ENCODE peak calls at places on chromosome 13, in nine cellular contexts. F is fibroblast of mammary gland, W is neural progenitor cell, A is tibial nerve, K is astrocyte, T is pancreas, B is psoas muscle, X is BE2C, L is fibroblast of lung. P is an unnamed sample.

GRCh38 chr13:108269601-108270328 is at the start of gene TNFSF13B:
- DNase-seq in K (no peak), W (peak), A (no peak), F (peak), L (peak), X (peak), B (peak), T (peak), P (peak)

GRCh38 chr13:40186041-40186440 is 480.4 kb downstream of the FOXO1 start:
- DNase-seq in K (no peak), A (no peak), W (no peak), B (no peak), X (no peak), T (no peak), L (no peak), F (no peak), P (no peak)

GRCh38 chr13:53124568-53125094 is 96.0 kb downstream of the OLFM4 start:
- DNase-seq in F (no peak), K (no peak), W (no peak), X (no peak), B (no peak), T (no peak), A (no peak), L (no peak), P (no peak)

GRCh38 chr13:23979361-23980159 is 82.3 kb upstream of the C1QTNF9B start:
- DNase-seq in K (peak), B (peak), F (peak), A (peak), W (peak), X (peak), L (peak), T (peak), P (peak)

GRCh38 chr13:111272117-111272516 is 48.3 kb upstream of the TEX29 start:
- DNase-seq in F (no peak), L (no peak), W (no peak), K (no peak), T (no peak), A (no peak), X (no peak), B (no peak), P (no peak)

GRCh38 chr13:99307247-99307646 is at the start of gene GPR183:
- DNase-seq in W (no peak), B (no peak), F (no peak), X (no peak), A (no peak), L (no peak), T (no peak), K (no peak), P (peak)

GRCh38 chr13:73440296-73440895 is 381.6 kb downstream of the KLF5 start:
- DNase-seq in L (peak), F (peak), W (peak), A (no peak), K (no peak), B (no peak), T (no peak), X (no peak), P (peak)

GRCh38 chr13:43307921-43308433 is 284.6 kb downstream of the DNAJC15 start:
- DNase-seq in T (peak), A (peak), X (peak), W (no peak), L (peak), F (peak), B (peak), K (peak), P (peak)

GRCh38 chr13:21470785-21471184 is 11.7 kb upstream of the ZDHHC20 start:
- DNase-seq in X (no peak), A (no peak), L (no peak), T (no peak), K (no peak), B (no peak), F (no peak), W (no peak), P (no peak)

GRCh38 chr13:21463424-21463823 is 4.3 kb upstream of the ZDHHC20 start:
- DNase-seq in B (no peak), K (no peak), X (no peak), A (no peak), W (peak), F (no peak), L (no peak), T (no peak), P (no peak)

GRCh38 chr13:21465710-21466160 is 6.6 kb upstream of the ZDHHC20 start:
- DNase-seq in F (no peak), A (no peak), X (no peak), T (no peak), L (no peak), K (no peak), B (no peak), W (peak), P (no peak)

DNA sequence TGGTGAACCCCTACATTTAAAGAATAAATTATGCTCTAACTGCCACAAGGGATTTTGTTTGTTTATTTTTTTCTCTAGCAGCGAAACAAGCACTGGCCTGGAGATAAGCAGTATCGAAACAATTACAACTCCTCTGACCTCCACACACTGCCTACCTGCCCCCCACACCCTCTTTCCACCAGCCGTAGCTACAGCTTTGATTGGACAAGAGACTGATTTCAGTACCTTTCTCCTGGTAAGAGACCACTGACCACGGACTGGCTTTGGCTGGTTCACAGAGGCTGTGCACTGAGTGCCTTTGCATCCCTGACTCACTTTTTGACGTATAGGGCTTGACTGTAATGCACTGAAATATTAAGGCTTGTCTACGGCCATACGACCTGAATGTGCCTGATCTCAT is 7.4 kb upstream of the ZDHHC20 start:
- DNase-seq in X (no peak), A (no peak), T (no peak), F (no peak), K (no peak), B (no peak), W (no peak), L (no peak), P (no peak)
- H3K4me3 ChIP-seq in X (no peak), A (no peak), T (no peak), F (no peak), K (no peak), B (no peak), W (no peak), L (no peak), P (no peak)

GRCh38 chr13:37068962-37069361 is 9.5 kb upstream of the SUPT20H start:
- DNase-seq in L (peak), F (peak), T (no peak), B (no peak), X (no peak), K (no peak), A (no peak), W (no peak), P (no peak)
- TF ChIP-seq CTCF in L (peak), F (peak), T (no peak), B (peak), X (peak), K (peak), A (no peak), W (peak), P (no peak)

DNA sequence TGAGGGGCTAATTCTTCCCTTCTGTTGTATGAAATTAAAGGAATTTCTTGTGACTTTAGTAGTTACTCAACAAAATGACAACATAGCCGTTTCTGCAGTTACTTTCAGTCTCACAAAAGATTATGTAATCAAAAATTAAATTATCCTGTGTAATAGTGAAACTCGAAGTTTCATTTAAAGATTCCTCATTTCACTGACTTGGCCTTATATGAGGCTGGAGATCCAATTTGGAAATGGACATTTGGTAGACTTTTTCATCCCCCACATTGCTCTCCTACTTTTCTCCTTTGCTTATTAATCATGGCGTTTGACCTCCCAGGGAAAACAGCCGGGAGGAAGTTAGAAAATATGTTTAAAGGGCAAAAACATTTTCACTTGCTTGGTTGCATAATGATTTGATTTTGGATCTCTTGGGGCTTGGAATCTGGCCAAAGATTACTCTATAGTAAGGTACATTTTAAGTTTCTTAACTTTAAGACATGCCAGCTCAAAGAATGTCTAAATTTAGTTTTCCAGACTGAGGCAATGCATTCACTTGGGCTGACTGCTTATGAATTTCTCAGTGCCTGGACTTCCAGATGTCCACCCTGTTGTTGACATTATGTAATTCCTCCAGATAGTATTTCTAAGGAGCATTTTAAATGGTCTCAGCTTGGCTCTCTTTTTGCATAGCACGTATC is 1364.9 kb upstream of the MIR17HG start:
- DNase-seq in K (peak), W (no peak), A (no peak), T (no peak), L (peak), X (no peak), F (peak), B (no peak), P (peak)
- H3K4me3 ChIP-seq in K (no peak), W (no peak), A (no peak), T (no peak), L (no peak), X (no peak), F (no peak), B (no peak), P (no peak)

DNA sequence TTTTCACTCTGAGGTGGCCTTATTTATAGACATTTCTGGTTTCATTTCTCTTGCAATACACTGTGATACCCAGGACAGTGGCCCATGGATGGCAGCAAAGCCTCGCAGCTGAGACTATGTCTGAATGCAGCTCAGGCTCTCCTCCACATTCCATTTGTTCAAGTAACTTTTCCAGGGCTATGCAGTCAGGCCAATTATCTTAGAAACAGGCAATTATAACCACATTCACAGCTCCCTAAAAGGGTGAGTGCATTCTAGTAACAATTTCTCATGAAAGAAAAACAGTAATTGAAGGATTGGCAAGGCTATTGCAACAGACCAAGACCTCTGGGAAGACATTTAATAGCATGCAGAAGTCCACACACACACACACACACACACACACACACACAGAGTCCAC is 264.0 kb downstream of the TBC1D4 start:
- DNase-seq in B (no peak), T (no peak), K (peak), W (peak), A (no peak), X (no peak), F (peak), L (peak), P (no peak)
- TF ChIP-seq CTCF in B (no peak), T (no peak), K (no peak), W (no peak), A (no peak), X (no peak), F (no peak), L (no peak), P (no peak)